ENCODE peak calls at places on chromosomes 12 and 14, in five cellular contexts. X is left lung, T is AG09309, H is tibial artery, V is body of pancreas. Q is an unnamed sample.
A peak's percentile ranks its signal among the peaks of the same experiment; 100 is the strongest.

GRCh38 chr12:80239867-80240266 is 140.5 kb downstream of the OTOGL start:
- DNase-seq in X (no peak), T (no peak), H (no peak), V (no peak), Q (no peak)

GRCh38 chr12:54404061-54405004 is 14.7 kb downstream of the ITGA5 start:
- DNase-seq in X (no peak), T (no peak), H (no peak), V (peak; percentile 58), Q (no peak)

GRCh38 chr12:122473543-122474323 is 27.0 kb downstream of the ZCCHC8 start:
- DNase-seq in X (no peak), T (no peak), H (no peak), V (no peak), Q (no peak)

GRCh38 chr14:21711360-21711961 is 37.8 kb upstream of the OR4E1 start:
- DNase-seq in X (no peak), T (no peak), H (no peak), V (peak; percentile 16), Q (peak; percentile 11)

GRCh38 chr12:2693980-2694379 is 100.8 kb upstream of the FKBP4 start:
- DNase-seq in X (no peak), T (no peak), H (no peak), V (no peak), Q (no peak)

GRCh38 chr12:89947437-89948265 is 239.0 kb upstream of the ATP2B1 start:
- DNase-seq in X (no peak), T (peak; percentile 87), H (no peak), V (no peak), Q (peak; percentile 93)

GRCh38 chr12:105351523-105351922 is 21.0 kb downstream of the C12orf75 start:
- DNase-seq in X (no peak), T (no peak), H (no peak), V (no peak), Q (no peak)

GRCh38 chr14:38073641-38074040 is 134.1 kb upstream of the SSTR1 start:
- DNase-seq in X (no peak), T (peak; percentile 46), H (no peak), V (no peak), Q (peak; percentile 26)

GRCh38 chr12:55142896-55143870 is 17.0 kb downstream of the OR9K2 start:
- DNase-seq in X (no peak), T (peak; percentile 0), H (no peak), V (peak; percentile 34), Q (peak; percentile 19)

GRCh38 chr14:90278199-90279175 is 22.1 kb downstream of the PSMC1 start:
- DNase-seq in X (no peak), T (no peak), H (no peak), V (no peak), Q (no peak)

GRCh38 chr12:32688786-32689185 is 9.7 kb downstream of the DNM1L start:
- DNase-seq in X (no peak), T (no peak), H (no peak), V (no peak), Q (no peak)

GRCh38 chr12:32681272-32681671 is 2.2 kb downstream of the DNM1L start:
- DNase-seq in X (no peak), T (no peak), H (no peak), V (no peak), Q (no peak)

GRCh38 chr12:32690927-32691326 is 11.8 kb downstream of the DNM1L start:
- DNase-seq in X (no peak), T (no peak), H (no peak), V (no peak), Q (no peak)

GRCh38 chr12:32680787-32681186 is 1.7 kb downstream of the DNM1L start:
- DNase-seq in X (no peak), T (no peak), H (no peak), V (no peak), Q (no peak)

GRCh38 chr12:32686340-32686739 is 7.2 kb downstream of the DNM1L start:
- DNase-seq in X (no peak), T (no peak), H (no peak), V (no peak), Q (no peak)
- TF ChIP-seq CTCF in X (no peak), T (no peak), H (no peak), V (no peak), Q (no peak)

GRCh38 chr14:23800811-23801210 is 152.8 kb upstream of the DHRS4 start:
- DNase-seq in X (no peak), T (no peak), H (no peak), V (no peak), Q (no peak)
- H3K4me3 ChIP-seq in X (no peak overlapping the region), T (no peak overlapping the region), H (no peak overlapping the region), V (no peak overlapping the region), Q (no peak overlapping the region)

DNA sequence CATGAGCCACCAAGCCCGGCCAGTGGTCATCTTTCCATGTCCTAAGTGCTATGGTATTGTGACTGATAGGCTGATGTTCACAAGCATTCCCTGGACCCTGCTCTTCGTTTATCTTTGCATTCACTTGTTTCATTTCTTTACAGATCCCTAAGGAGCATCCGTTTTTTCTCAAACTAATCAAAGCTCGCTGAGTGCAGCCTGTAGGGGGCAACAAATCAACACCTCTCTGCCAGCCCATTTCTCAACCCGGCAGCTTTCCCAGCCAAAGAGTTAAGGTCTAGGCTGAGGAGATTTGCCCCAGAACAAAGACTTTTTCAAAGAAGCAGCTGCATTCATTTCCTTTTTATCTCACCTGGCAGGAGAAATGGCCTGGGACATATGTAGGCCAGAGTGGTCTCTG is 12.1 kb downstream of the SIRT4 start:
- DNase-seq in X (no peak), T (no peak), H (no peak), V (no peak), Q (no peak)
- TF ChIP-seq CTCF in X (no peak), T (peak; percentile 27), H (no peak), V (peak; percentile 33), Q (peak; percentile 50)

GRCh38 chr12:76259660-76260389 is 88.4 kb downstream of the BBS10 start:
- DNase-seq in X (no peak), T (peak; percentile 35), H (no peak), V (no peak), Q (peak; percentile 69)

GRCh38 chr12:76259071-76259470 is 89.1 kb downstream of the BBS10 start:
- DNase-seq in X (no peak), T (no peak), H (no peak), V (no peak), Q (no peak)

GRCh38 chr12:76256341-76256740 is 91.9 kb downstream of the BBS10 start:
- DNase-seq in X (no peak), T (no peak), H (no peak), V (no peak), Q (no peak)

GRCh38 chr12:76256904-76257303 is 91.3 kb downstream of the BBS10 start:
- DNase-seq in X (no peak), T (no peak), H (no peak), V (no peak), Q (no peak)

DNA sequence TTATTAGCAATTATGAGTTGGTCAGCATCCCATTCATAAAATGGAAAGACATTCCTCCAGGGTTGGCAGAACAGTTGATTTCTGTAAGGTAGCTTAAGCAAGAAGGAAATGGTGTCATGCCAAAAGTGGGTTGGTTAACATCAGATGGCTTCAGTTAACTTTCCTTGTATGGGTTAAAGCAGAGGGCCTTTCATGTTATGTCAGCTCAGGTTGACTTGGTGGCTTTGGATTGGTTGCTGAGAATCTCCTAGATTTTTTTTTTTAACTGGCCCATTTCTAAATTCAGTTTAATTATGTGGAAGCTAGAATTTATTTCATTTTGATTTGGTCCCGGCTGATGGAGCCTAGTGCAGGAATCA is 87.8 kb downstream of the BBS10 start:
- DNase-seq in X (no peak), T (no peak), H (no peak), V (no peak), Q (peak; percentile 71)
- H3K4me3 ChIP-seq in X (no peak overlapping the region), T (no peak overlapping the region), H (no peak overlapping the region), V (no peak overlapping the region), Q (peak overlapping the region; percentile 27)

GRCh38 chr12:104154286-104154685 is 16.3 kb upstream of the NFYB start:
- DNase-seq in X (no peak), T (no peak), H (no peak), V (no peak), Q (no peak)

GRCh38 chr12:104152691-104153241 is 14.8 kb upstream of the NFYB start:
- DNase-seq in X (no peak), T (no peak), H (no peak), V (no peak), Q (no peak)

GRCh38 chr12:104155711-104156555 is 17.9 kb upstream of the NFYB start:
- DNase-seq in X (no peak), T (no peak), H (no peak), V (no peak), Q (no peak)

GRCh38 chr12:104154806-104155205 is 16.8 kb upstream of the NFYB start:
- DNase-seq in X (no peak), T (no peak), H (no peak), V (no peak), Q (no peak)
- TF ChIP-seq CTCF in X (no peak), T (no peak), H (no peak), V (no peak), Q (no peak)

GRCh38 chr12:41220931-41221330 is 32.8 kb downstream of the PDZRN4 start:
- DNase-seq in X (no peak), T (no peak), H (no peak), V (no peak), Q (no peak)

GRCh38 chr12:41213648-41214047 is 25.5 kb downstream of the PDZRN4 start:
- DNase-seq in X (no peak), T (no peak), H (no peak), V (no peak), Q (no peak)

GRCh38 chr12:41213107-41213506 is 25.0 kb downstream of the PDZRN4 start:
- DNase-seq in X (no peak), T (no peak), H (no peak), V (no peak), Q (no peak)

GRCh38 chr12:41212625-41213024 is 24.5 kb downstream of the PDZRN4 start:
- DNase-seq in X (no peak), T (no peak), H (no peak), V (no peak), Q (no peak)

GRCh38 chr12:41217731-41218130 is 29.6 kb downstream of the PDZRN4 start:
- DNase-seq in X (no peak), T (no peak), H (no peak), V (no peak), Q (no peak)
- H3K4me3 ChIP-seq in X (no peak overlapping the region), T (no peak overlapping the region), H (no peak overlapping the region), V (no peak overlapping the region), Q (no peak overlapping the region)

GRCh38 chr12:59194794-59195193 is 274.5 kb upstream of the LRIG3 start:
- DNase-seq in X (no peak), T (no peak), H (no peak), V (no peak), Q (no peak)
- TF ChIP-seq CTCF in X (no peak), T (no peak), H (no peak), V (no peak), Q (peak; percentile 19)

Q was measured in HFF-Myc.